ENCODE peak calls at places on chromosome 10, in eight cellular contexts. One of them, this sample, is unnamed.

GRCh38 chr10:101843032-101843991 is at the start of gene KCNIP2:
- DNase-seq in HS-5: no peak
- DNase-seq in activated effector memory CD4-positive, alpha-beta T cell treated with anti-CD3 and anti-CD28 coated beads, Interleukin-2, amount 50 U/mL, for 16 hours: peak
- DNase-seq in HCEC 1CT: no peak
- DNase-seq in mesendoderm: peak
- DNase-seq in right cardiac atrium: peak
- DNase-seq in G401: peak
- DNase-seq in activated CD4-positive, alpha-beta T cell treated with anti-CD3 and anti-CD28 coated beads for 24 hours: no peak
- DNase-seq in this sample: no peak

GRCh38 chr10:78864761-78865517 is 203.8 kb upstream of the ZMIZ1 start:
- DNase-seq in activated CD4-positive, alpha-beta T cell treated with anti-CD3 and anti-CD28 coated beads for 24 hours: no peak
- DNase-seq in HS-5: no peak
- DNase-seq in HCEC 1CT: no peak
- DNase-seq in right cardiac atrium: no peak
- DNase-seq in G401: no peak
- DNase-seq in mesendoderm: no peak
- DNase-seq in activated effector memory CD4-positive, alpha-beta T cell treated with anti-CD3 and anti-CD28 coated beads, Interleukin-2, amount 50 U/mL, for 16 hours: no peak
- DNase-seq in this sample: no peak

GRCh38 chr10:5665380-5666323 is 743 bp downstream of the ASB13 start:
- DNase-seq in HCEC 1CT: peak
- DNase-seq in activated CD4-positive, alpha-beta T cell treated with anti-CD3 and anti-CD28 coated beads for 24 hours: no peak
- DNase-seq in HS-5: no peak
- DNase-seq in right cardiac atrium: peak
- DNase-seq in mesendoderm: no peak
- DNase-seq in G401: peak
- DNase-seq in activated effector memory CD4-positive, alpha-beta T cell treated with anti-CD3 and anti-CD28 coated beads, Interleukin-2, amount 50 U/mL, for 16 hours: peak
- DNase-seq in this sample: no peak

GRCh38 chr10:71767420-71768035 is 5.8 kb downstream of the VSIR start:
- DNase-seq in HS-5: no peak
- DNase-seq in mesendoderm: no peak
- DNase-seq in G401: no peak
- DNase-seq in activated CD4-positive, alpha-beta T cell treated with anti-CD3 and anti-CD28 coated beads for 24 hours: no peak
- DNase-seq in activated effector memory CD4-positive, alpha-beta T cell treated with anti-CD3 and anti-CD28 coated beads, Interleukin-2, amount 50 U/mL, for 16 hours: no peak
- DNase-seq in HCEC 1CT: peak
- DNase-seq in right cardiac atrium: peak
- DNase-seq in this sample: no peak

GRCh38 chr10:26269754-26270153 is 53.2 kb downstream of the GAD2 start:
- DNase-seq in activated effector memory CD4-positive, alpha-beta T cell treated with anti-CD3 and anti-CD28 coated beads, Interleukin-2, amount 50 U/mL, for 16 hours: no peak
- DNase-seq in G401: peak
- DNase-seq in HCEC 1CT: no peak
- DNase-seq in activated CD4-positive, alpha-beta T cell treated with anti-CD3 and anti-CD28 coated beads for 24 hours: no peak
- DNase-seq in right cardiac atrium: no peak
- DNase-seq in mesendoderm: peak
- DNase-seq in HS-5: peak
- DNase-seq in this sample: peak

GRCh38 chr10:132447446-132448247 is 50.6 kb downstream of the PWWP2B start:
- DNase-seq in HS-5: no peak
- DNase-seq in G401: no peak
- DNase-seq in activated effector memory CD4-positive, alpha-beta T cell treated with anti-CD3 and anti-CD28 coated beads, Interleukin-2, amount 50 U/mL, for 16 hours: peak
- DNase-seq in right cardiac atrium: peak
- DNase-seq in activated CD4-positive, alpha-beta T cell treated with anti-CD3 and anti-CD28 coated beads for 24 hours: peak
- DNase-seq in HCEC 1CT: peak
- DNase-seq in mesendoderm: peak
- DNase-seq in this sample: peak

GRCh38 chr10:96407560-96408069 is 48.8 kb upstream of the OPALIN start:
- DNase-seq in activated effector memory CD4-positive, alpha-beta T cell treated with anti-CD3 and anti-CD28 coated beads, Interleukin-2, amount 50 U/mL, for 16 hours: no peak
- DNase-seq in HS-5: no peak
- DNase-seq in right cardiac atrium: no peak
- DNase-seq in mesendoderm: no peak
- DNase-seq in activated CD4-positive, alpha-beta T cell treated with anti-CD3 and anti-CD28 coated beads for 24 hours: no peak
- DNase-seq in G401: no peak
- DNase-seq in HCEC 1CT: no peak
- DNase-seq in this sample: no peak

GRCh38 chr10:95475827-95476481 is 85.2 kb downstream of the SORBS1 start:
- DNase-seq in mesendoderm: no peak
- DNase-seq in right cardiac atrium: no peak
- DNase-seq in HS-5: no peak
- DNase-seq in activated CD4-positive, alpha-beta T cell treated with anti-CD3 and anti-CD28 coated beads for 24 hours: no peak
- DNase-seq in HCEC 1CT: no peak
- DNase-seq in activated effector memory CD4-positive, alpha-beta T cell treated with anti-CD3 and anti-CD28 coated beads, Interleukin-2, amount 50 U/mL, for 16 hours: no peak
- DNase-seq in G401: peak
- DNase-seq in this sample: no peak

GRCh38 chr10:61987951-61988379 is 86.5 kb downstream of the ARID5B start:
- DNase-seq in mesendoderm: no peak
- DNase-seq in right cardiac atrium: no peak
- DNase-seq in HCEC 1CT: no peak
- DNase-seq in G401: no peak
- DNase-seq in activated CD4-positive, alpha-beta T cell treated with anti-CD3 and anti-CD28 coated beads for 24 hours: no peak
- DNase-seq in activated effector memory CD4-positive, alpha-beta T cell treated with anti-CD3 and anti-CD28 coated beads, Interleukin-2, amount 50 U/mL, for 16 hours: peak
- DNase-seq in HS-5: no peak
- DNase-seq in this sample: no peak

GRCh38 chr10:75525067-75525466 is 93.6 kb downstream of the LRMDA start:
- DNase-seq in activated CD4-positive, alpha-beta T cell treated with anti-CD3 and anti-CD28 coated beads for 24 hours: no peak
- DNase-seq in mesendoderm: no peak
- DNase-seq in HS-5: no peak
- DNase-seq in right cardiac atrium: no peak
- DNase-seq in activated effector memory CD4-positive, alpha-beta T cell treated with anti-CD3 and anti-CD28 coated beads, Interleukin-2, amount 50 U/mL, for 16 hours: no peak
- DNase-seq in HCEC 1CT: no peak
- DNase-seq in G401: no peak
- DNase-seq in this sample: no peak

GRCh38 chr10:14476641-14477407 is 146.1 kb upstream of the FRMD4A start:
- DNase-seq in mesendoderm: peak
- DNase-seq in HS-5: peak
- DNase-seq in activated effector memory CD4-positive, alpha-beta T cell treated with anti-CD3 and anti-CD28 coated beads, Interleukin-2, amount 50 U/mL, for 16 hours: no peak
- DNase-seq in HCEC 1CT: no peak
- DNase-seq in activated CD4-positive, alpha-beta T cell treated with anti-CD3 and anti-CD28 coated beads for 24 hours: no peak
- DNase-seq in right cardiac atrium: no peak
- DNase-seq in G401: peak
- DNase-seq in this sample: peak

GRCh38 chr10:110868981-110869380 is 2.7 kb upstream of the PDCD4 start:
- DNase-seq in right cardiac atrium: no peak
- DNase-seq in HCEC 1CT: no peak
- DNase-seq in HS-5: no peak
- DNase-seq in activated effector memory CD4-positive, alpha-beta T cell treated with anti-CD3 and anti-CD28 coated beads, Interleukin-2, amount 50 U/mL, for 16 hours: peak
- DNase-seq in G401: no peak
- DNase-seq in mesendoderm: no peak
- DNase-seq in activated CD4-positive, alpha-beta T cell treated with anti-CD3 and anti-CD28 coated beads for 24 hours: no peak
- DNase-seq in this sample: no peak

GRCh38 chr10:77582710-77583115 is 54.9 kb downstream of the KCNMA1 start:
- DNase-seq in activated effector memory CD4-positive, alpha-beta T cell treated with anti-CD3 and anti-CD28 coated beads, Interleukin-2, amount 50 U/mL, for 16 hours: no peak
- DNase-seq in right cardiac atrium: no peak
- DNase-seq in mesendoderm: peak
- DNase-seq in HS-5: peak
- DNase-seq in HCEC 1CT: peak
- DNase-seq in G401: no peak
- DNase-seq in activated CD4-positive, alpha-beta T cell treated with anti-CD3 and anti-CD28 coated beads for 24 hours: no peak
- DNase-seq in this sample: peak

GRCh38 chr10:29130190-29130673 is 158.6 kb upstream of the LYZL1 start:
- DNase-seq in right cardiac atrium: no peak
- DNase-seq in activated CD4-positive, alpha-beta T cell treated with anti-CD3 and anti-CD28 coated beads for 24 hours: no peak
- DNase-seq in HS-5: no peak
- DNase-seq in G401: peak
- DNase-seq in mesendoderm: peak
- DNase-seq in HCEC 1CT: peak
- DNase-seq in activated effector memory CD4-positive, alpha-beta T cell treated with anti-CD3 and anti-CD28 coated beads, Interleukin-2, amount 50 U/mL, for 16 hours: no peak
- DNase-seq in this sample: peak

GRCh38 chr10:132403511-132404168 is 6.6 kb downstream of the PWWP2B start:
- DNase-seq in right cardiac atrium: peak
- DNase-seq in G401: no peak
- DNase-seq in activated effector memory CD4-positive, alpha-beta T cell treated with anti-CD3 and anti-CD28 coated beads, Interleukin-2, amount 50 U/mL, for 16 hours: no peak
- DNase-seq in HS-5: no peak
- DNase-seq in activated CD4-positive, alpha-beta T cell treated with anti-CD3 and anti-CD28 coated beads for 24 hours: no peak
- DNase-seq in mesendoderm: no peak
- DNase-seq in HCEC 1CT: no peak
- DNase-seq in this sample: peak

GRCh38 chr10:120460191-120460590 is 3.2 kb downstream of the PLPP4 start:
- DNase-seq in right cardiac atrium: no peak
- DNase-seq in HS-5: no peak
- DNase-seq in activated effector memory CD4-positive, alpha-beta T cell treated with anti-CD3 and anti-CD28 coated beads, Interleukin-2, amount 50 U/mL, for 16 hours: no peak
- DNase-seq in HCEC 1CT: no peak
- DNase-seq in activated CD4-positive, alpha-beta T cell treated with anti-CD3 and anti-CD28 coated beads for 24 hours: no peak
- DNase-seq in G401: no peak
- DNase-seq in mesendoderm: no peak
- DNase-seq in this sample: no peak

GRCh38 chr10:118139321-118139720 is 92.6 kb upstream of the RAB11FIP2 start:
- DNase-seq in activated CD4-positive, alpha-beta T cell treated with anti-CD3 and anti-CD28 coated beads for 24 hours: no peak
- DNase-seq in HCEC 1CT: no peak
- DNase-seq in HS-5: peak
- DNase-seq in activated effector memory CD4-positive, alpha-beta T cell treated with anti-CD3 and anti-CD28 coated beads, Interleukin-2, amount 50 U/mL, for 16 hours: no peak
- DNase-seq in G401: no peak
- DNase-seq in mesendoderm: no peak
- DNase-seq in right cardiac atrium: no peak
- DNase-seq in this sample: peak

GRCh38 chr10:132418520-132419416 is 21.8 kb downstream of the PWWP2B start:
- DNase-seq in activated CD4-positive, alpha-beta T cell treated with anti-CD3 and anti-CD28 coated beads for 24 hours: no peak
- DNase-seq in activated effector memory CD4-positive, alpha-beta T cell treated with anti-CD3 and anti-CD28 coated beads, Interleukin-2, amount 50 U/mL, for 16 hours: no peak
- DNase-seq in HS-5: no peak
- DNase-seq in HCEC 1CT: no peak
- DNase-seq in right cardiac atrium: peak
- DNase-seq in G401: peak
- DNase-seq in mesendoderm: peak
- DNase-seq in this sample: peak

GRCh38 chr10:7696545-7696944 is 6.6 kb upstream of the ITIH2 start:
- DNase-seq in G401: peak
- DNase-seq in activated CD4-positive, alpha-beta T cell treated with anti-CD3 and anti-CD28 coated beads for 24 hours: no peak
- DNase-seq in right cardiac atrium: peak
- DNase-seq in mesendoderm: no peak
- DNase-seq in HS-5: no peak
- DNase-seq in HCEC 1CT: no peak
- DNase-seq in activated effector memory CD4-positive, alpha-beta T cell treated with anti-CD3 and anti-CD28 coated beads, Interleukin-2, amount 50 U/mL, for 16 hours: no peak
- DNase-seq in this sample: no peak

GRCh38 chr10:89250814-89251416 is 660 bp downstream of the LIPA start:
- DNase-seq in HCEC 1CT: no peak
- DNase-seq in HS-5: no peak
- DNase-seq in activated CD4-positive, alpha-beta T cell treated with anti-CD3 and anti-CD28 coated beads for 24 hours: no peak
- DNase-seq in right cardiac atrium: no peak
- DNase-seq in activated effector memory CD4-positive, alpha-beta T cell treated with anti-CD3 and anti-CD28 coated beads, Interleukin-2, amount 50 U/mL, for 16 hours: no peak
- DNase-seq in mesendoderm: no peak
- DNase-seq in G401: no peak
- DNase-seq in this sample: no peak

GRCh38 chr10:109894516-109894915 is 28.8 kb downstream of the XPNPEP1 start:
- DNase-seq in G401: peak
- DNase-seq in HS-5: no peak
- DNase-seq in activated CD4-positive, alpha-beta T cell treated with anti-CD3 and anti-CD28 coated beads for 24 hours: no peak
- DNase-seq in HCEC 1CT: peak
- DNase-seq in mesendoderm: no peak
- DNase-seq in right cardiac atrium: peak
- DNase-seq in activated effector memory CD4-positive, alpha-beta T cell treated with anti-CD3 and anti-CD28 coated beads, Interleukin-2, amount 50 U/mL, for 16 hours: no peak
- DNase-seq in this sample: peak

GRCh38 chr10:17216901-17217395 is 11.1 kb upstream of the VIM start:
- DNase-seq in HS-5: no peak
- DNase-seq in G401: no peak
- DNase-seq in activated effector memory CD4-positive, alpha-beta T cell treated with anti-CD3 and anti-CD28 coated beads, Interleukin-2, amount 50 U/mL, for 16 hours: no peak
- DNase-seq in HCEC 1CT: no peak
- DNase-seq in mesendoderm: no peak
- DNase-seq in activated CD4-positive, alpha-beta T cell treated with anti-CD3 and anti-CD28 coated beads for 24 hours: no peak
- DNase-seq in right cardiac atrium: no peak
- DNase-seq in this sample: no peak

GRCh38 chr10:59107147-59107546 is 69.3 kb upstream of the PHYHIPL start:
- DNase-seq in right cardiac atrium: no peak
- DNase-seq in HS-5: no peak
- DNase-seq in HCEC 1CT: no peak
- DNase-seq in activated effector memory CD4-positive, alpha-beta T cell treated with anti-CD3 and anti-CD28 coated beads, Interleukin-2, amount 50 U/mL, for 16 hours: no peak
- DNase-seq in mesendoderm: no peak
- DNase-seq in G401: no peak
- DNase-seq in activated CD4-positive, alpha-beta T cell treated with anti-CD3 and anti-CD28 coated beads for 24 hours: no peak
- DNase-seq in this sample: no peak

GRCh38 chr10:117334921-117335320 is 40.3 kb downstream of the PDZD8 start:
- DNase-seq in HCEC 1CT: no peak
- DNase-seq in activated effector memory CD4-positive, alpha-beta T cell treated with anti-CD3 and anti-CD28 coated beads, Interleukin-2, amount 50 U/mL, for 16 hours: no peak
- DNase-seq in mesendoderm: no peak
- DNase-seq in activated CD4-positive, alpha-beta T cell treated with anti-CD3 and anti-CD28 coated beads for 24 hours: no peak
- DNase-seq in right cardiac atrium: no peak
- DNase-seq in G401: no peak
- DNase-seq in HS-5: no peak
- DNase-seq in this sample: no peak

GRCh38 chr10:114613237-114613979 is 44.7 kb downstream of the ABLIM1 start:
- DNase-seq in activated CD4-positive, alpha-beta T cell treated with anti-CD3 and anti-CD28 coated beads for 24 hours: no peak
- DNase-seq in right cardiac atrium: no peak
- DNase-seq in HS-5: no peak
- DNase-seq in HCEC 1CT: no peak
- DNase-seq in activated effector memory CD4-positive, alpha-beta T cell treated with anti-CD3 and anti-CD28 coated beads, Interleukin-2, amount 50 U/mL, for 16 hours: no peak
- DNase-seq in mesendoderm: no peak
- DNase-seq in G401: no peak
- DNase-seq in this sample: peak

GRCh38 chr10:131035779-131036178 is 275.7 kb downstream of the TCERG1L start:
- DNase-seq in HCEC 1CT: no peak
- DNase-seq in right cardiac atrium: no peak
- DNase-seq in HS-5: no peak
- DNase-seq in mesendoderm: no peak
- DNase-seq in G401: no peak
- DNase-seq in activated effector memory CD4-positive, alpha-beta T cell treated with anti-CD3 and anti-CD28 coated beads, Interleukin-2, amount 50 U/mL, for 16 hours: no peak
- DNase-seq in activated CD4-positive, alpha-beta T cell treated with anti-CD3 and anti-CD28 coated beads for 24 hours: no peak
- DNase-seq in this sample: no peak

GRCh38 chr10:28628184-28628893 is 49.0 kb upstream of the BAMBI start:
- DNase-seq in G401: peak
- DNase-seq in HCEC 1CT: peak
- DNase-seq in activated effector memory CD4-positive, alpha-beta T cell treated with anti-CD3 and anti-CD28 coated beads, Interleukin-2, amount 50 U/mL, for 16 hours: peak
- DNase-seq in right cardiac atrium: peak
- DNase-seq in HS-5: peak
- DNase-seq in mesendoderm: peak
- DNase-seq in activated CD4-positive, alpha-beta T cell treated with anti-CD3 and anti-CD28 coated beads for 24 hours: peak
- DNase-seq in this sample: peak

GRCh38 chr10:80412521-80412920 is 4.2 kb downstream of the PRXL2A start:
- DNase-seq in HS-5: no peak
- DNase-seq in HCEC 1CT: no peak
- DNase-seq in activated effector memory CD4-positive, alpha-beta T cell treated with anti-CD3 and anti-CD28 coated beads, Interleukin-2, amount 50 U/mL, for 16 hours: no peak
- DNase-seq in mesendoderm: no peak
- DNase-seq in activated CD4-positive, alpha-beta T cell treated with anti-CD3 and anti-CD28 coated beads for 24 hours: no peak
- DNase-seq in right cardiac atrium: no peak
- DNase-seq in G401: no peak
- DNase-seq in this sample: no peak

GRCh38 chr10:89869180-89869579 is 167.8 kb downstream of the KIF20B start:
- DNase-seq in right cardiac atrium: no peak
- DNase-seq in mesendoderm: no peak
- DNase-seq in HS-5: no peak
- DNase-seq in HCEC 1CT: no peak
- DNase-seq in activated effector memory CD4-positive, alpha-beta T cell treated with anti-CD3 and anti-CD28 coated beads, Interleukin-2, amount 50 U/mL, for 16 hours: no peak
- DNase-seq in G401: peak
- DNase-seq in activated CD4-positive, alpha-beta T cell treated with anti-CD3 and anti-CD28 coated beads for 24 hours: no peak
- DNase-seq in this sample: no peak

GRCh38 chr10:100745882-100746412 is 565 bp downstream of the PAX2 start:
- DNase-seq in mesendoderm: peak
- DNase-seq in G401: no peak
- DNase-seq in right cardiac atrium: no peak
- DNase-seq in activated effector memory CD4-positive, alpha-beta T cell treated with anti-CD3 and anti-CD28 coated beads, Interleukin-2, amount 50 U/mL, for 16 hours: no peak
- DNase-seq in activated CD4-positive, alpha-beta T cell treated with anti-CD3 and anti-CD28 coated beads for 24 hours: no peak
- DNase-seq in HS-5: no peak
- DNase-seq in HCEC 1CT: no peak
- DNase-seq in this sample: no peak

GRCh38 chr10:23384364-23384763 is 39.8 kb upstream of the C10orf67 start:
- DNase-seq in activated effector memory CD4-positive, alpha-beta T cell treated with anti-CD3 and anti-CD28 coated beads, Interleukin-2, amount 50 U/mL, for 16 hours: no peak
- DNase-seq in right cardiac atrium: no peak
- DNase-seq in mesendoderm: no peak
- DNase-seq in G401: no peak
- DNase-seq in HS-5: no peak
- DNase-seq in activated CD4-positive, alpha-beta T cell treated with anti-CD3 and anti-CD28 coated beads for 24 hours: no peak
- DNase-seq in HCEC 1CT: peak
- DNase-seq in this sample: peak

GRCh38 chr10:79012567-79012966 is 56.2 kb upstream of the ZMIZ1 start:
- DNase-seq in HS-5: no peak
- DNase-seq in activated CD4-positive, alpha-beta T cell treated with anti-CD3 and anti-CD28 coated beads for 24 hours: no peak
- DNase-seq in G401: no peak
- DNase-seq in activated effector memory CD4-positive, alpha-beta T cell treated with anti-CD3 and anti-CD28 coated beads, Interleukin-2, amount 50 U/mL, for 16 hours: no peak
- DNase-seq in HCEC 1CT: no peak
- DNase-seq in right cardiac atrium: peak
- DNase-seq in mesendoderm: no peak
- DNase-seq in this sample: no peak

GRCh38 chr10:34495938-34496337 is 319.2 kb downstream of the PARD3 start:
- DNase-seq in activated effector memory CD4-positive, alpha-beta T cell treated with anti-CD3 and anti-CD28 coated beads, Interleukin-2, amount 50 U/mL, for 16 hours: no peak
- DNase-seq in right cardiac atrium: no peak
- DNase-seq in activated CD4-positive, alpha-beta T cell treated with anti-CD3 and anti-CD28 coated beads for 24 hours: no peak
- DNase-seq in HS-5: no peak
- DNase-seq in HCEC 1CT: no peak
- DNase-seq in G401: no peak
- DNase-seq in mesendoderm: no peak
- DNase-seq in this sample: no peak

GRCh38 chr10:84510121-84510520 is 181.7 kb downstream of the CCSER2 start:
- DNase-seq in activated CD4-positive, alpha-beta T cell treated with anti-CD3 and anti-CD28 coated beads for 24 hours: no peak
- DNase-seq in G401: no peak
- DNase-seq in HCEC 1CT: peak
- DNase-seq in HS-5: peak
- DNase-seq in activated effector memory CD4-positive, alpha-beta T cell treated with anti-CD3 and anti-CD28 coated beads, Interleukin-2, amount 50 U/mL, for 16 hours: no peak
- DNase-seq in right cardiac atrium: no peak
- DNase-seq in mesendoderm: peak
- DNase-seq in this sample: peak

This sample was measured in epithelial cell of esophagus.